ENCODE peak calls at places on chromosomes 11 and 22, in four cellular contexts. R is A549, A is lower leg skin, G is coronary artery. D is an unnamed sample.

GRCh38 chr11:117662255-117662654 is 134.8 kb downstream of the DSCAML1 start:
- DNase-seq in R (no peak), A (no peak), G (no peak), D (no peak)

GRCh38 chr22:27394806-27395404 is 406.7 kb downstream of the MN1 start:
- DNase-seq in G (no peak), R (no peak), A (no peak), D (no peak)

GRCh38 chr11:70799386-70799785 is 401.1 kb downstream of the CTTN start:
- DNase-seq in R (no peak), G (no peak), A (no peak), D (peak)

GRCh38 chr22:23237201-23237798 is 57.0 kb downstream of the BCR start:
- DNase-seq in G (no peak), R (no peak), A (no peak), D (peak)

GRCh38 chr11:84607975-84608787 is 1019.0 kb downstream of the DLG2 start:
- DNase-seq in R (no peak), G (no peak), A (no peak), D (no peak)

GRCh38 chr22:49724893-49725489 is 102.7 kb downstream of the BRD1 start:
- DNase-seq in R (peak), A (peak), G (no peak), D (no peak)

GRCh38 chr11:19753451-19754041 is 40.9 kb downstream of the NAV2 start:
- DNase-seq in A (no peak), G (no peak), R (no peak), D (no peak)

GRCh38 chr11:62721994-62722393 is 5.3 kb downstream of the HNRNPUL2 start:
- DNase-seq in A (no peak), R (peak), G (no peak), D (peak)

GRCh38 chr11:134038897-134039470 is 29.9 kb upstream of the JAM3 start:
- DNase-seq in A (no peak), R (no peak), G (no peak), D (no peak)
- H3K4me3 ChIP-seq in A (no peak), R (no peak), G (peak), D (no peak)

GRCh38 chr11:65773784-65774411 is 6.9 kb downstream of the AP5B1 start:
- DNase-seq in R (no peak), G (no peak), A (peak), D (no peak)
- TF ChIP-seq CTCF in R (no peak), G (no peak), A (no peak), D (peak)

DNA sequence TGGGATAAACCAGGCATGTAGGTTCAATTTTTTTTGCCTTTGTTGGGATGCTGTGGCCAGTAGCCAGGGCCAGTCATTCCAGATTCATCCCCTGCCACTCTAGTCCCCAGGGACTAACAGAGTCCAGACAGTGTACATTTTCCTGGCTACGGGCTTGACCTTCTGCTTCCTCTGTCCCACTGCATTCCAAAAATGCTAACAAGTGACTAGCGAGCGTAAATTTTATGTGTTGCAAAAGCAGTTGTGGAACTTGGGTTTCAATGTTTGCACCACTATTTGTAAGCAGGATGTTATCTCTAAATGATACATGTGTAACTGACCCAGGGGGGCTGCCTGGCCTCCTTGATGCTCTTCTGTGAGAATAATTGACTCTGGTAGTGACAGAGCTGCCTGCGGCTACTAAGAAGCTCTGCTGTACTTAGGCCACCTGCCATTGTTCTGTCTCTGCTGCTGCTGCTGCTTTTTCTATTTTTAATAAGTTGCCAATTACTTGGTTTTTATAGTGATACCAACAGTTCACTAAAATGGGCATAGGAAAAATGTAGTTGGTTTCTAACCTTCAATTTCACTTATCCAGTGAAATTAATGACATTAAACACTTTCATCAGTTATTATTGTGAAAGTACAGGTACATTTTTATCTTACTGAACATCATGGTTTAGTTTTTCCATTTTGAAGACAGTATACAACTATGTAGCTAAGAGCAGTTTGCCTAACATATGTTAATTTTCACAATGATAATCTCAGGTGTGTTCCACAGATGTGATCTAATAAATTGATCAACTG is 26.8 kb downstream of the TNRC6B start:
- DNase-seq in A (no peak), R (no peak), G (no peak), D (peak)
- H3K4me3 ChIP-seq in A (no peak), R (no peak), G (peak), D (no peak)

GRCh38 chr11:34105079-34105956 is at the start of gene NAT10:
- DNase-seq in R (peak), A (peak), G (peak), D (peak)
- TF ChIP-seq CTCF in R (no peak), A (no peak), G (no peak), D (peak)

GRCh38 chr11:131373326-131373725 is 2.9 kb downstream of the NTM start:
- DNase-seq in R (no peak), G (no peak), A (no peak), D (no peak)

GRCh38 chr11:131371791-131372104 is 1.3 kb downstream of the NTM start:
- DNase-seq in G (no peak), A (no peak), R (no peak), D (no peak)

GRCh38 chr11:131370901-131371790 is 731 bp downstream of the NTM start:
- DNase-seq in A (no peak), G (no peak), R (no peak), D (no peak)

GRCh38 chr11:131372243-131372930 is 2.0 kb downstream of the NTM start:
- DNase-seq in R (no peak), G (no peak), A (no peak), D (no peak)

GRCh38 chr11:131370090-131370751 is at the start of gene NTM:
- DNase-seq in A (peak), R (no peak), G (no peak), D (peak)
- H3K4me3 ChIP-seq in A (no peak), R (no peak), G (peak), D (no peak)